ENCODE peak calls at places on chromosomes 2 and 18, in ten cellular contexts. T is breast epithelium; A is ovary; Z is sigmoid colon; C is upper lobe of right lung; G is neural progenitor cell; E is CD4-positive, alpha-beta memory T cell; X is heart left ventricle; S is A549; D is thoracic aorta. B is an unnamed sample.

GRCh38 chr2:59232394-59233165 is 991.5 kb upstream of the FANCL start:
- DNase-seq in T (no peak), A (no peak), Z (no peak), C (no peak), G (no peak), E (no peak), X (no peak), S (no peak), D (no peak), B (no peak)

GRCh38 chr18:41842886-41843285 is 112.1 kb upstream of the PIK3C3 start:
- DNase-seq in T (no peak), A (no peak), Z (no peak), C (no peak), G (no peak), E (no peak), X (no peak), S (no peak), D (no peak), B (no peak)

GRCh38 chr2:109647636-109648035 is 33.5 kb downstream of the SOWAHC start:
- DNase-seq in T (no peak), A (no peak), Z (no peak), C (no peak), G (no peak), E (no peak), X (no peak), S (no peak), D (peak; percentile 30), B (no peak)

GRCh38 chr18:55577812-55578539 is 10.0 kb downstream of the TCF4 start:
- DNase-seq in T (no peak), A (no peak), Z (no peak), C (no peak), G (no peak), E (no peak), X (no peak), S (peak; percentile 2), D (no peak), B (no peak)

GRCh38 chr2:189164732-189165131 is 14.8 kb downstream of the COL5A2 start:
- DNase-seq in T (no peak), A (peak; percentile 38), Z (peak; percentile 66), C (no peak), G (no peak), E (no peak), X (no peak), S (peak; percentile 32), D (no peak), B (peak; percentile 11)

GRCh38 chr2:219446101-219446504 is 11.5 kb downstream of the SPEG start:
- DNase-seq in T (no peak), A (peak; percentile 40), Z (peak; percentile 89), C (no peak), G (peak; percentile 67), E (no peak), X (no peak), S (peak; percentile 46), D (peak; percentile 68), B (no peak)

GRCh38 chr18:79384151-79384807 is 11.5 kb upstream of the NFATC1 start:
- DNase-seq in T (no peak), A (no peak), Z (peak; percentile 64), C (no peak), G (no peak), E (no peak), X (peak; percentile 44), S (no peak), D (no peak), B (no peak)

GRCh38 chr18:75489493-75490190 is 62.1 kb upstream of the SMIM21 start:
- DNase-seq in T (no peak), A (no peak), Z (no peak), C (no peak), G (no peak), E (no peak), X (no peak), S (peak; percentile 86), D (no peak), B (no peak)

GRCh38 chr2:187174582-187174981 is 273.5 kb downstream of the CALCRL start:
- DNase-seq in T (no peak), A (no peak), Z (no peak), C (no peak), G (no peak), E (no peak), X (no peak), S (no peak), D (no peak), B (no peak)

GRCh38 chr2:73877071-73877802 is 15.6 kb upstream of the ACTG2 start:
- DNase-seq in T (no peak), A (no peak), Z (no peak), C (no peak), G (no peak), E (no peak), X (no peak), S (no peak), D (no peak), B (no peak)

GRCh38 chr2:46306320-46306719 is 9.1 kb downstream of the EPAS1 start:
- DNase-seq in T (no peak), A (no peak), Z (no peak), C (no peak), G (no peak), E (no peak), X (no peak), S (peak; percentile 83), D (no peak), B (no peak)

GRCh38 chr18:35005963-35006577 is 35.1 kb upstream of the MAPRE2 start:
- DNase-seq in T (no peak), A (no peak), Z (no peak), C (no peak), G (peak; percentile 67), E (peak; percentile 35), X (no peak), S (peak; percentile 61), D (no peak), B (no peak)

GRCh38 chr2:41413813-41414485 is 633.9 kb upstream of the PKDCC start:
- DNase-seq in T (no peak), A (no peak), Z (no peak), C (no peak), G (no peak), E (no peak), X (no peak), S (no peak), D (no peak), B (no peak)

GRCh38 chr2:172885996-172886395 is 150.4 kb downstream of the RAPGEF4 start:
- DNase-seq in T (no peak), A (no peak), Z (no peak), C (no peak), G (no peak), E (no peak), X (no peak), S (no peak), D (no peak), B (no peak)

GRCh38 chr2:224947566-224947965 is 94.7 kb downstream of the DOCK10 start:
- DNase-seq in T (no peak), A (no peak), Z (no peak), C (no peak), G (no peak), E (no peak), X (no peak), S (no peak), D (no peak), B (no peak)
- H3K4me1 ChIP-seq in T (no peaks in the 10 kb centered on the region), A (no peaks in the 10 kb centered on the region), Z (no peaks in the 10 kb centered on the region), C (peaks cover 7% of the 10 kb centered on the region), G (peaks cover 4% of the 10 kb centered on the region), E (peaks cover 81% of the 10 kb centered on the region), X (no peaks in the 10 kb centered on the region), S (peaks cover 4% of the 10 kb centered on the region), D (peaks cover 46% of the 10 kb centered on the region), B (peaks cover 6% of the 10 kb centered on the region)

GRCh38 chr18:62877448-62878221 is 162.3 kb downstream of the PHLPP1 start:
- DNase-seq in T (no peak), A (no peak), Z (no peak), C (no peak), G (peak; percentile 81), E (no peak), X (no peak), S (peak; percentile 38), D (no peak), B (no peak)

GRCh38 chr18:62881509-62882016 is 166.2 kb downstream of the PHLPP1 start:
- DNase-seq in T (peak; percentile 48), A (no peak), Z (no peak), C (no peak), G (no peak), E (no peak), X (no peak), S (peak; percentile 76), D (no peak), B (no peak)

GRCh38 chr18:62878305-62878704 is 163.0 kb downstream of the PHLPP1 start:
- DNase-seq in T (no peak), A (no peak), Z (no peak), C (no peak), G (no peak), E (no peak), X (no peak), S (peak; percentile 13), D (no peak), B (no peak)

GRCh38 chr18:62880034-62880433 is 164.7 kb downstream of the PHLPP1 start:
- DNase-seq in T (no peak), A (no peak), Z (no peak), C (no peak), G (no peak), E (no peak), X (no peak), S (no peak), D (no peak), B (no peak)

GRCh38 chr18:62880673-62881364 is 165.5 kb downstream of the PHLPP1 start:
- DNase-seq in T (no peak), A (no peak), Z (no peak), C (no peak), G (no peak), E (no peak), X (no peak), S (no peak), D (no peak), B (no peak)
- H3K4me1 ChIP-seq in T (no peaks in the 10 kb centered on the region), A (no peaks in the 10 kb centered on the region), Z (peaks cover 29% of the 10 kb centered on the region), C (peaks cover 12% of the 10 kb centered on the region), G (peaks cover 40% of the 10 kb centered on the region), E (no peaks in the 10 kb centered on the region), X (peaks cover 11% of the 10 kb centered on the region), S (peaks cover 66% of the 10 kb centered on the region), D (peaks cover 22% of the 10 kb centered on the region), B (peaks cover 3% of the 10 kb centered on the region)

DNA sequence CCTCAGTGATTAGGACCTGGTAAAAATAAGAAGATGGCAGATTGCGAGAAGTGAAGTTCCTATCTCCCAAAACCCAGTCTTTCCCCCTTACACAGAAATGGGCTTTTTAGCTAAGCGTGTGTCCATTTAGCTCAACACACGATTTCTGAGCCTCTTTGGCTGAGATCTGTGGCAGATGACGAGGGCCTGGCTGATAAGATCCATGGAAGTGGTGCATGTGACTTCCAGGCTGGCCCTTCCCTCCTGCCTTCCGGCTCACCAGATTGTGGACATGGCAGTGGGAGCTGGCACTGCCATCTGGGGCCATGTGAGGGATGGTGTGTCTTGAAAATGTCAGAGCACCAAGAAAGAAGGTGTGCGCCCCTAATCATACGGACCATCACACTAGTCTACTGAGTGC is 41.0 kb upstream of the ZFP36L2 start:
- DNase-seq in T (no peak), A (no peak), Z (no peak), C (no peak), G (no peak), E (no peak), X (no peak), S (no peak), D (no peak), B (no peak)
- H3K4me1 ChIP-seq in T (no peaks in the 10 kb centered on the region), A (peaks cover 28% of the 10 kb centered on the region), Z (peaks cover 86% of the 10 kb centered on the region), C (peaks cover 28% of the 10 kb centered on the region), G (peaks cover 38% of the 10 kb centered on the region), E (no peaks in the 10 kb centered on the region), X (peaks cover 23% of the 10 kb centered on the region), S (peaks cover 3% of the 10 kb centered on the region), D (peaks cover 69% of the 10 kb centered on the region), B (peaks cover 38% of the 10 kb centered on the region)

DNA sequence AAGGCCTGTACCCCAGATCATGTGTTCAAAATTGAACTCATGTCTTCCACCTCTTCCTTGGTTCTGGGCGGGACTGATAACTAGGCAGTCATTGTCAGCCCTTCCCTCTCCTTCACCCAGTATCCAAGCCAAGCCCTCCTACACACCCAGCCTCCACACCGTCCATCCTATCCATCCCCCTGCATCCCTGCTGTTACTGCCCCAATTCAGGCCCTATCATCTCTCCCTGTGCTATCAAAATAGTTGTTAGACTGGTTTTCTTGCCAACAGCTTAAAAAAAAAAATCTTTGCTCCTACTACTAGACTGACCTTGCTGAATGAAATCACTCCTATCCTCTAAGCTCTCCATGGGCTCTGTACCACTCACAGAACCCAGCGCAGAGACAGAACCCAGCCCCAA is 32.8 kb downstream of the TGFA start:
- DNase-seq in T (no peak), A (no peak), Z (no peak), C (no peak), G (no peak), E (no peak), X (no peak), S (no peak), D (no peak), B (no peak)
- H3K4me1 ChIP-seq in T (peaks cover 11% of the 10 kb centered on the region), A (no peaks in the 10 kb centered on the region), Z (peaks cover 20% of the 10 kb centered on the region), C (peaks cover 25% of the 10 kb centered on the region), G (no peaks in the 10 kb centered on the region), E (peaks cover 22% of the 10 kb centered on the region), X (no peaks in the 10 kb centered on the region), S (peaks cover 41% of the 10 kb centered on the region), D (peaks cover 12% of the 10 kb centered on the region), B (peaks cover 36% of the 10 kb centered on the region)